ENCODE peak calls at places on chromosomes 3 and 15, in eight cellular contexts. One of them, this sample, is unnamed.

GRCh38 chr15:52709172-52709979 is 30.2 kb upstream of the ATOSA start:
- DNase-seq in K562: peak
- DNase-seq in stomach: peak
- DNase-seq in A549: no peak
- DNase-seq in esophagus muscularis mucosa: no peak
- DNase-seq in sigmoid colon: no peak
- DNase-seq in SK-N-SH: no peak
- DNase-seq in suprapubic skin: no peak
- DNase-seq in this sample: peak

GRCh38 chr15:62112616-62113593 is 46.1 kb downstream of the C2CD4A start:
- DNase-seq in K562: peak
- DNase-seq in stomach: peak
- DNase-seq in A549: peak
- DNase-seq in esophagus muscularis mucosa: peak
- DNase-seq in sigmoid colon: no peak
- DNase-seq in SK-N-SH: no peak
- DNase-seq in suprapubic skin: no peak
- DNase-seq in this sample: peak

GRCh38 chr3:47163023-47163989 is 607 bp downstream of the SETD2 start:
- DNase-seq in K562: peak
- DNase-seq in stomach: peak
- DNase-seq in A549: no peak
- DNase-seq in esophagus muscularis mucosa: no peak
- DNase-seq in sigmoid colon: peak
- DNase-seq in SK-N-SH: peak
- DNase-seq in suprapubic skin: no peak
- DNase-seq in this sample: peak

GRCh38 chr3:194512895-194513601 is 26.2 kb upstream of the ATP13A3 start:
- DNase-seq in K562: no peak
- DNase-seq in stomach: peak
- DNase-seq in A549: no peak
- DNase-seq in esophagus muscularis mucosa: no peak
- DNase-seq in sigmoid colon: no peak
- DNase-seq in SK-N-SH: no peak
- DNase-seq in suprapubic skin: no peak
- DNase-seq in this sample: no peak

GRCh38 chr15:74318376-74319137 is 48.9 kb downstream of the CYP11A1 start:
- DNase-seq in K562: no peak
- DNase-seq in stomach: no peak
- DNase-seq in A549: no peak
- DNase-seq in esophagus muscularis mucosa: no peak
- DNase-seq in sigmoid colon: no peak
- DNase-seq in SK-N-SH: no peak
- DNase-seq in suprapubic skin: no peak
- DNase-seq in this sample: no peak

GRCh38 chr3:137764563-137765309 is 621 bp downstream of the SOX14 start:
- DNase-seq in K562: no peak
- DNase-seq in stomach: no peak
- DNase-seq in A549: no peak
- DNase-seq in esophagus muscularis mucosa: no peak
- DNase-seq in sigmoid colon: no peak
- DNase-seq in SK-N-SH: peak
- DNase-seq in suprapubic skin: no peak
- DNase-seq in this sample: no peak

GRCh38 chr3:128971421-128971820 is 22.5 kb downstream of the CFAP92 start:
- DNase-seq in K562: no peak
- DNase-seq in stomach: no peak
- DNase-seq in A549: no peak
- DNase-seq in esophagus muscularis mucosa: no peak
- DNase-seq in sigmoid colon: no peak
- DNase-seq in SK-N-SH: no peak
- DNase-seq in suprapubic skin: no peak
- DNase-seq in this sample: peak

GRCh38 chr3:14462738-14463137 is 60.3 kb downstream of the SLC6A6 start:
- DNase-seq in K562: no peak
- DNase-seq in stomach: no peak
- DNase-seq in A549: no peak
- DNase-seq in esophagus muscularis mucosa: no peak
- DNase-seq in sigmoid colon: no peak
- DNase-seq in SK-N-SH: no peak
- DNase-seq in suprapubic skin: no peak
- DNase-seq in this sample: no peak

GRCh38 chr3:171187706-171188290 is 161.3 kb upstream of the SLC2A2 start:
- DNase-seq in K562: peak
- DNase-seq in stomach: no peak
- DNase-seq in A549: peak
- DNase-seq in esophagus muscularis mucosa: no peak
- DNase-seq in sigmoid colon: no peak
- DNase-seq in SK-N-SH: peak
- DNase-seq in suprapubic skin: no peak
- DNase-seq in this sample: no peak

GRCh38 chr3:5226783-5227182 is 39.3 kb downstream of the EDEM1 start:
- DNase-seq in K562: peak
- DNase-seq in stomach: no peak
- DNase-seq in A549: no peak
- DNase-seq in esophagus muscularis mucosa: no peak
- DNase-seq in sigmoid colon: no peak
- DNase-seq in SK-N-SH: peak
- DNase-seq in suprapubic skin: no peak
- DNase-seq in this sample: no peak

GRCh38 chr3:171018151-171018935 is 8.2 kb downstream of the SLC2A2 start:
- DNase-seq in K562: peak
- DNase-seq in stomach: no peak
- DNase-seq in A549: no peak
- DNase-seq in esophagus muscularis mucosa: no peak
- DNase-seq in sigmoid colon: no peak
- DNase-seq in SK-N-SH: no peak
- DNase-seq in suprapubic skin: no peak
- DNase-seq in this sample: no peak

GRCh38 chr15:80609512-80609946 is 85.6 kb upstream of the ABHD17C start:
- DNase-seq in K562: no peak
- DNase-seq in stomach: no peak
- DNase-seq in A549: no peak
- DNase-seq in esophagus muscularis mucosa: no peak
- DNase-seq in sigmoid colon: no peak
- DNase-seq in SK-N-SH: no peak
- DNase-seq in suprapubic skin: no peak
- DNase-seq in this sample: no peak

GRCh38 chr15:79922512-79923067 is 25.8 kb upstream of the MTHFS start:
- DNase-seq in K562: no peak
- DNase-seq in stomach: no peak
- DNase-seq in A549: no peak
- DNase-seq in esophagus muscularis mucosa: no peak
- DNase-seq in sigmoid colon: no peak
- DNase-seq in SK-N-SH: no peak
- DNase-seq in suprapubic skin: no peak
- DNase-seq in this sample: no peak

GRCh38 chr3:20574746-20575145 is 388.7 kb upstream of the SGO1 start:
- DNase-seq in K562: no peak
- DNase-seq in stomach: no peak
- DNase-seq in A549: no peak
- DNase-seq in esophagus muscularis mucosa: no peak
- DNase-seq in sigmoid colon: no peak
- DNase-seq in SK-N-SH: no peak
- DNase-seq in suprapubic skin: no peak
- DNase-seq in this sample: no peak

GRCh38 chr3:48852151-48852550 is 4.5 kb upstream of the PRKAR2A start:
- DNase-seq in K562: no peak
- DNase-seq in stomach: no peak
- DNase-seq in A549: no peak
- DNase-seq in esophagus muscularis mucosa: no peak
- DNase-seq in sigmoid colon: no peak
- DNase-seq in SK-N-SH: no peak
- DNase-seq in suprapubic skin: no peak
- DNase-seq in this sample: no peak

GRCh38 chr3:128351476-128352085 is 115.1 kb downstream of the DNAJB8 start:
- DNase-seq in K562: no peak
- DNase-seq in stomach: no peak
- DNase-seq in A549: no peak
- DNase-seq in esophagus muscularis mucosa: no peak
- DNase-seq in sigmoid colon: peak
- DNase-seq in SK-N-SH: no peak
- DNase-seq in suprapubic skin: no peak
- DNase-seq in this sample: no peak

GRCh38 chr15:75720787-75721461 is 8.3 kb upstream of the CSPG4 start:
- DNase-seq in K562: peak
- DNase-seq in stomach: peak
- DNase-seq in A549: peak
- DNase-seq in esophagus muscularis mucosa: no peak
- DNase-seq in sigmoid colon: peak
- DNase-seq in SK-N-SH: peak
- DNase-seq in suprapubic skin: no peak
- DNase-seq in this sample: peak

GRCh38 chr3:158709666-158710083 is 22.6 kb downstream of the RARRES1 start:
- DNase-seq in K562: peak
- DNase-seq in stomach: no peak
- DNase-seq in A549: no peak
- DNase-seq in esophagus muscularis mucosa: no peak
- DNase-seq in sigmoid colon: no peak
- DNase-seq in SK-N-SH: no peak
- DNase-seq in suprapubic skin: no peak
- DNase-seq in this sample: no peak

GRCh38 chr3:105598047-105598796 is 231.5 kb downstream of the ALCAM start:
- DNase-seq in K562: no peak
- DNase-seq in stomach: no peak
- DNase-seq in A549: peak
- DNase-seq in esophagus muscularis mucosa: no peak
- DNase-seq in sigmoid colon: no peak
- DNase-seq in SK-N-SH: no peak
- DNase-seq in suprapubic skin: no peak
- DNase-seq in this sample: no peak

GRCh38 chr15:31298707-31299172 is 27.9 kb upstream of the KLF13 start:
- DNase-seq in K562: peak
- DNase-seq in stomach: peak
- DNase-seq in A549: no peak
- DNase-seq in esophagus muscularis mucosa: peak
- DNase-seq in sigmoid colon: peak
- DNase-seq in SK-N-SH: no peak
- DNase-seq in suprapubic skin: peak
- DNase-seq in this sample: no peak

GRCh38 chr3:197268319-197268718 is 30.1 kb downstream of the DLG1 start:
- DNase-seq in K562: peak
- DNase-seq in stomach: no peak
- DNase-seq in A549: no peak
- DNase-seq in esophagus muscularis mucosa: no peak
- DNase-seq in sigmoid colon: no peak
- DNase-seq in SK-N-SH: no peak
- DNase-seq in suprapubic skin: no peak
- DNase-seq in this sample: no peak

GRCh38 chr3:129525341-129525968 is 3.0 kb upstream of the RHO start:
- DNase-seq in K562: no peak
- DNase-seq in stomach: no peak
- DNase-seq in A549: no peak
- DNase-seq in esophagus muscularis mucosa: no peak
- DNase-seq in sigmoid colon: no peak
- DNase-seq in SK-N-SH: no peak
- DNase-seq in suprapubic skin: no peak
- DNase-seq in this sample: no peak

GRCh38 chr15:51991141-51991540 is 19.6 kb upstream of the LEO1 start:
- DNase-seq in K562: no peak
- DNase-seq in stomach: no peak
- DNase-seq in A549: no peak
- DNase-seq in esophagus muscularis mucosa: no peak
- DNase-seq in sigmoid colon: no peak
- DNase-seq in SK-N-SH: no peak
- DNase-seq in suprapubic skin: no peak
- DNase-seq in this sample: no peak

GRCh38 chr15:71251548-71252035 is 136.3 kb downstream of the THSD4 start:
- DNase-seq in K562: no peak
- DNase-seq in stomach: no peak
- DNase-seq in A549: peak
- DNase-seq in esophagus muscularis mucosa: no peak
- DNase-seq in sigmoid colon: no peak
- DNase-seq in SK-N-SH: peak
- DNase-seq in suprapubic skin: no peak
- DNase-seq in this sample: no peak

GRCh38 chr3:65831733-65832425 is 206.8 kb downstream of the MAGI1 start:
- DNase-seq in K562: no peak
- DNase-seq in stomach: no peak
- DNase-seq in A549: no peak
- DNase-seq in esophagus muscularis mucosa: no peak
- DNase-seq in sigmoid colon: no peak
- DNase-seq in SK-N-SH: peak
- DNase-seq in suprapubic skin: no peak
- DNase-seq in this sample: no peak

DNA sequence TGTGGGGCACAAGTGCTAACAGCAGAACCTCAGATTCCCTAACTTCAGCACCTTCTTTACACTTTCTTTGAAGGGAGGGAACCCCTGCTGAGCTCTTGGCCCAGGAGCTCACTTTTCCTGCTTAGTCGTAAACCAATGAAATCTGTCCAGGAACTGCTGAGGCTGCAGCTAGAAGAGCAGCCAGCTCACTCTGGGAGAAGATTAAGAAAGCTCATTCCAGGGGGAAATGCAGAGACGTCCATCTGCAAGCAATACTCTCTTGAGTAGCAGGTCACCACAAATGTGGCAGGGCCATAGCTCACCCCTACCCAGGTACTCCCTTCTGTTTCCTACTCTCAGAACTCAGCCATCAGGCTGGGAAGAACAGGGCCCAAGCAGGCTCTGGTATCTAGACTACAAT is 103.3 kb downstream of the WDR76 start:
- DNase-seq in K562: no peak
- DNase-seq in stomach: no peak
- DNase-seq in A549: no peak
- DNase-seq in esophagus muscularis mucosa: no peak
- DNase-seq in sigmoid colon: no peak
- DNase-seq in SK-N-SH: no peak
- DNase-seq in suprapubic skin: no peak
- DNase-seq in this sample: no peak
- TF ChIP-seq EP300 in K562: no peak
- TF ChIP-seq EP300 in stomach: no peak
- TF ChIP-seq EP300 in A549: no peak
- TF ChIP-seq EP300 in esophagus muscularis mucosa: no peak
- TF ChIP-seq EP300 in sigmoid colon: no peak
- TF ChIP-seq EP300 in SK-N-SH: no peak
- TF ChIP-seq EP300 in suprapubic skin: no peak
- TF ChIP-seq EP300 in this sample: no peak

GRCh38 chr15:33234019-33234418 is 39.5 kb upstream of the FMN1 start:
- DNase-seq in K562: peak
- DNase-seq in stomach: no peak
- DNase-seq in A549: peak
- DNase-seq in esophagus muscularis mucosa: no peak
- DNase-seq in sigmoid colon: no peak
- DNase-seq in SK-N-SH: peak
- DNase-seq in suprapubic skin: no peak
- DNase-seq in this sample: no peak
- TF ChIP-seq EP300 in K562: no peak
- TF ChIP-seq EP300 in stomach: no peak
- TF ChIP-seq EP300 in A549: no peak
- TF ChIP-seq EP300 in esophagus muscularis mucosa: no peak
- TF ChIP-seq EP300 in sigmoid colon: no peak
- TF ChIP-seq EP300 in SK-N-SH: no peak
- TF ChIP-seq EP300 in suprapubic skin: no peak
- TF ChIP-seq EP300 in this sample: no peak

GRCh38 chr15:56918907-56919707 is 663 bp downstream of the TCF12 start:
- DNase-seq in K562: peak
- DNase-seq in stomach: peak
- DNase-seq in A549: peak
- DNase-seq in esophagus muscularis mucosa: no peak
- DNase-seq in sigmoid colon: peak
- DNase-seq in SK-N-SH: peak
- DNase-seq in suprapubic skin: peak
- DNase-seq in this sample: peak
- TF ChIP-seq EP300 in K562: no peak
- TF ChIP-seq EP300 in stomach: no peak
- TF ChIP-seq EP300 in A549: no peak
- TF ChIP-seq EP300 in esophagus muscularis mucosa: no peak
- TF ChIP-seq EP300 in sigmoid colon: no peak
- TF ChIP-seq EP300 in SK-N-SH: no peak
- TF ChIP-seq EP300 in suprapubic skin: no peak
- TF ChIP-seq EP300 in this sample: no peak

GRCh38 chr3:45841380-45841700 is 579 bp downstream of the LZTFL1 start:
- DNase-seq in K562: peak
- DNase-seq in stomach: no peak
- DNase-seq in A549: no peak
- DNase-seq in esophagus muscularis mucosa: no peak
- DNase-seq in sigmoid colon: no peak
- DNase-seq in SK-N-SH: no peak
- DNase-seq in suprapubic skin: no peak
- DNase-seq in this sample: peak
- TF ChIP-seq EP300 in K562: no peak
- TF ChIP-seq EP300 in stomach: no peak
- TF ChIP-seq EP300 in A549: no peak
- TF ChIP-seq EP300 in esophagus muscularis mucosa: no peak
- TF ChIP-seq EP300 in sigmoid colon: no peak
- TF ChIP-seq EP300 in SK-N-SH: no peak
- TF ChIP-seq EP300 in suprapubic skin: no peak
- TF ChIP-seq EP300 in this sample: no peak